ENCODE peak calls at places on chromosomes 1 and 21, in eight cellular contexts. V is prostate gland; M is cardiac muscle cell; W is CD8-positive, alpha-beta T cell; Q is tibial nerve; I is mucosa of descending colon; B is cardiac fibroblast; H is A549. L is an unnamed sample.
A peak's percentile ranks its signal among the peaks of the same experiment; 100 is the strongest.

GRCh38 chr1:32286763-32287162 is 5.1 kb upstream of the HDAC1 start:
- DNase-seq in Q (no peak), I (no peak), H (no peak), W (no peak), B (no peak), V (no peak), M (no peak), L (no peak)

GRCh38 chr1:227846265-227846858 is 30.9 kb downstream of the PRSS38 start:
- DNase-seq in Q (no peak), W (no peak), M (no peak), H (no peak), V (no peak), B (no peak), I (no peak), L (no peak)

GRCh38 chr1:3192359-3192758 is 123.4 kb downstream of the PRDM16 start:
- DNase-seq in B (no peak), W (no peak), I (peak; percentile 63), Q (no peak), H (no peak), M (no peak), V (no peak), L (no peak)

GRCh38 chr1:65066379-65066765 is 81.6 kb upstream of the AK4 start:
- DNase-seq in V (no peak), H (no peak), I (no peak), B (no peak), Q (no peak), M (no peak), W (no peak), L (peak; percentile 55)

GRCh38 chr1:229080361-229080760 is 190.6 kb upstream of the RAB4A start:
- DNase-seq in W (no peak), V (no peak), I (no peak), Q (no peak), H (no peak), B (no peak), M (no peak), L (no peak)

GRCh38 chr1:38489844-38490270 is 369.7 kb downstream of the RRAGC start:
- DNase-seq in V (no peak), Q (no peak), H (peak; percentile 31), I (peak; percentile 28), B (peak; percentile 1), W (peak; percentile 47), M (peak; percentile 19), L (peak; percentile 26)

GRCh38 chr1:113282897-113283285 is 107.4 kb upstream of the MAGI3 start:
- DNase-seq in W (no peak), V (no peak), H (no peak), M (no peak), B (no peak), I (no peak), Q (no peak), L (no peak)

GRCh38 chr1:202728951-202729350 is 18.7 kb upstream of the SYT2 start:
- DNase-seq in B (no peak), H (no peak), Q (no peak), M (no peak), W (no peak), V (no peak), I (no peak), L (no peak)

GRCh38 chr1:62728963-62729362 is 40.8 kb upstream of the DOCK7 start:
- DNase-seq in W (no peak), Q (no peak), V (no peak), B (no peak), H (no peak), I (no peak), M (no peak), L (no peak)

GRCh38 chr1:6889875-6890480 is 104.7 kb downstream of the CAMTA1 start:
- DNase-seq in H (peak; percentile 51), V (peak; percentile 35), W (peak; percentile 37), I (peak; percentile 82), M (peak; percentile 75), B (peak; percentile 77), Q (no peak), L (peak; percentile 67)

GRCh38 chr1:210367561-210367960 is 38.9 kb downstream of the HHAT start:
- DNase-seq in H (no peak), M (no peak), V (no peak), W (no peak), I (no peak), Q (no peak), B (no peak), L (no peak)

GRCh38 chr1:108200627-108201106 is 524 bp upstream of the SLC25A24 start:
- DNase-seq in H (peak; percentile 80), W (peak; percentile 52), I (peak; percentile 72), M (peak; percentile 82), B (peak; percentile 82), V (peak; percentile 63), Q (no peak), L (peak; percentile 37)

GRCh38 chr1:59477286-59477685 is 180.4 kb downstream of the FGGY start:
- DNase-seq in M (no peak), Q (no peak), I (no peak), W (no peak), H (no peak), B (no peak), V (no peak), L (no peak)

GRCh38 chr1:37177230-37177864 is 143.0 kb upstream of the GRIK3 start:
- DNase-seq in W (no peak), V (no peak), M (peak; percentile 29), H (peak; percentile 58), Q (no peak), I (peak; percentile 45), B (peak; percentile 9), L (peak; percentile 4)

GRCh38 chr21:42724226-42724920 is 71.0 kb downstream of the PDE9A start:
- DNase-seq in I (peak; percentile 85), W (no peak), V (no peak), M (peak; percentile 95), Q (no peak), B (peak; percentile 96), H (peak; percentile 51), L (peak; percentile 34)

GRCh38 chr1:167803358-167804217 is 81.8 kb downstream of the MPZL1 start:
- DNase-seq in M (peak; percentile 97), Q (peak; percentile 85), V (peak; percentile 92), H (peak; percentile 96), I (peak; percentile 96), W (peak; percentile 87), B (peak; percentile 96), L (peak; percentile 94)

GRCh38 chr1:48084826-48085225 is 87.6 kb upstream of the TRABD2B start:
- DNase-seq in M (no peak), W (no peak), B (no peak), V (no peak), I (peak; percentile 29), H (no peak), Q (no peak), L (no peak)

GRCh38 chr1:93701619-93702018 is 20.0 kb upstream of the BCAR3 start:
- DNase-seq in Q (no peak), W (no peak), B (peak; percentile 81), I (no peak), H (peak; percentile 93), M (peak; percentile 87), V (peak; percentile 33), L (peak; percentile 98)

GRCh38 chr1:208654241-208654640 is 410.1 kb upstream of the PLXNA2 start:
- DNase-seq in I (peak; percentile 50), W (no peak), Q (no peak), V (no peak), B (peak; percentile 19), M (peak; percentile 21), H (peak; percentile 42), L (peak; percentile 69)

GRCh38 chr1:46102769-46103476 is 29.5 kb downstream of the PIK3R3 start:
- DNase-seq in M (no peak), B (no peak), W (no peak), I (no peak), V (no peak), H (peak; percentile 9), Q (no peak), L (no peak)

GRCh38 chr21:45074048-45074817 is at the start of gene ADARB1:
- DNase-seq in H (peak; percentile 51), B (peak; percentile 70), Q (no peak), M (peak; percentile 64), W (peak; percentile 66), V (peak; percentile 44), I (peak; percentile 62), L (peak; percentile 72)

GRCh38 chr1:113669988-113670387 is 89.3 kb downstream of the PHTF1 start:
- DNase-seq in B (no peak), W (no peak), V (no peak), I (peak; percentile 8), Q (no peak), M (no peak), H (no peak), L (no peak)

DNA sequence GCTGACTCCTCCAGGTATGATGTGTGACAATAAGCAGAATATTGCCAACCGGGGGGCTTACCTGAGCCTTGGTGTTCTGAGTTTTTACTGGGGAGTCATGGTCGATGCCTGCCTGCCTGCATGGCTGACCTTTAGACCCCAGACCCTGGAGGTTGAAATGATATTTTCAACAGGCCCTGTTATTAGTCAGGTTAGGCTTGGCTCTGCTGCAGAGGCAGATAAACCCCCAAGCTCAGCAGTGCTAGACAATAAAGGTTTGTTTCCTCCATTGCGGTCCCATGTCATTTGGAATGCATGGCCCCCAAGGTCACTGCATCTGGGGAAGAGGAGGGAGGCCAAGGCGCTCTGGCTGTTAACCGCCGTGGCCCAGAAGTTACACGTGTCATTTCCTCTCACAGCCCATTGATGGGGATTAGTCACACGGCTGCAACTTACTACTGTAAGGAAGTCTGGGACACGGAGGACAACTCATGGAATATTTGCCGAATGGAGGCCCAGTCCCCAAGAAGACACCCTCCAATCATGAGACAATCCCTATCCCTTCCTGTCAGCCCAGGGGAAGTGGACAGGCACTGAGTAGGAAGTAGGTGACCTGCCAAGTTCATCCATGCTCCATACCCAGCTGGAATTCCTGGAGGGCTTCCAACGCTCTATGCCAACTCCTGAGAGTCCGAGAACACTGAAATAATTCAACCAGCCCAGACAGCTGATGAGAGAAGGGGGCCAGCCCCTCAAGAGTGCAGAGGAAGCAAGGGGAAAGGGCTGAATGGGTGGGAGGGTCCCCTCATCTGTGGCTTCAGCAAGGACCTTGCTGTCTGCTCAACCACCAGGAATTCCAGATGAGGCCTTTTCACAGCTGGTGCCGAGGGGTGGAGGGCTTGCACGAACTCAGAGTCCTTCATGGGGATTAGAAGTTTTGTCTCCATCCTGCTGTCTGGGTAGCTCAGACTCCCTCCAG is 97.2 kb downstream of the TAS1R2 start:
- DNase-seq in W (no peak), I (no peak), Q (no peak), V (no peak), M (no peak), H (no peak), B (no peak), L (no peak)
- H3K4me3 ChIP-seq in W (no peak overlapping the region), I (no peak overlapping the region), Q (no peak overlapping the region), V (no peak overlapping the region), M (no peak overlapping the region), H (no peak overlapping the region), B (no peak overlapping the region), L (no peak overlapping the region)

GRCh38 chr1:111198836-111199235 is 1.6 kb downstream of the DENND2D start:
- DNase-seq in B (no peak), W (no peak), H (no peak), V (no peak), I (no peak), M (no peak), Q (no peak), L (no peak)
- H3K4me3 ChIP-seq in B (no peak overlapping the region), W (peak overlapping the region; percentile 93), H (no peak overlapping the region), V (peak overlapping the region; percentile 4), I (peak overlapping the region; percentile 7), M (no peak overlapping the region), Q (peak overlapping the region; percentile 28), L (no peak overlapping the region)

GRCh38 chr1:110084226-110085078 is 14.0 kb upstream of the ALX3 start:
- DNase-seq in Q (no peak), H (no peak), V (peak; percentile 24), B (peak; percentile 48), M (peak; percentile 52), I (peak; percentile 57), W (no peak), L (peak; percentile 59)
- H3K4me3 ChIP-seq in Q (peak overlapping the region; percentile 64), H (no peak overlapping the region), V (peak overlapping the region; percentile 37), B (peak overlapping the region; percentile 28), M (peak overlapping the region; percentile 10), I (peak overlapping the region; percentile 22), W (peak overlapping the region; percentile 52), L (no peak overlapping the region)

GRCh38 chr1:68293609-68294353 is 61.5 kb upstream of the WLS start:
- DNase-seq in H (no peak), W (no peak), I (no peak), V (no peak), M (peak; percentile 69), Q (no peak), B (peak; percentile 57), L (no peak)
- H3K4me3 ChIP-seq in H (no peak overlapping the region), W (no peak overlapping the region), I (no peak overlapping the region), V (no peak overlapping the region), M (no peak overlapping the region), Q (no peak overlapping the region), B (no peak overlapping the region), L (no peak overlapping the region)

L was measured in trophoblast cell.